ENCODE peak calls at places on chromosomes 1 and 21, in five cellular contexts. I is right atrium auricular region, G is AG04450, M is HFFc6, Z is HCT116. N is an unnamed sample.

GRCh38 chr21:42646836-42647235 is 6.6 kb upstream of the PDE9A start:
- DNase-seq in I (no peak), G (no peak), M (no peak), Z (no peak), N (no peak)

GRCh38 chr1:69290266-69290665 is 277.5 kb upstream of the LRRC7 start:
- DNase-seq in I (no peak), G (no peak), M (no peak), Z (no peak), N (no peak)

GRCh38 chr1:229381234-229381633 is 38.4 kb upstream of the CCSAP start:
- DNase-seq in I (no peak), G (no peak), M (no peak), Z (no peak), N (no peak)

GRCh38 chr1:34670982-34671381 is 83.9 kb upstream of the GJB5 start:
- DNase-seq in I (no peak), G (no peak), M (no peak), Z (no peak), N (no peak)

GRCh38 chr1:199010933-199011332 is 372.1 kb downstream of the PTPRC start:
- DNase-seq in I (no peak), G (peak), M (peak), Z (no peak), N (no peak)

GRCh38 chr1:38746966-38747600 is 112.5 kb downstream of the RRAGC start:
- DNase-seq in I (no peak), G (no peak), M (no peak), Z (no peak), N (no peak)

GRCh38 chr1:12477936-12478611 is 139.9 kb downstream of the DHRS3 start:
- DNase-seq in I (peak), G (peak), M (peak), Z (peak), N (peak)

GRCh38 chr1:181134543-181135461 is 46.3 kb downstream of the IER5 start:
- DNase-seq in I (no peak), G (peak), M (peak), Z (no peak), N (peak)

GRCh38 chr1:25067852-25068251 is 137.8 kb upstream of the RUNX3 start:
- DNase-seq in I (no peak), G (no peak), M (no peak), Z (no peak), N (no peak)

GRCh38 chr1:17276568-17276967 is 27.7 kb downstream of the PADI3 start:
- DNase-seq in I (no peak), G (no peak), M (peak), Z (no peak), N (peak)

GRCh38 chr1:203126866-203127671 is 457 bp upstream of the ADORA1 start:
- DNase-seq in I (peak), G (no peak), M (no peak), Z (no peak), N (no peak)

GRCh38 chr1:25641931-25642611 is 25.5 kb downstream of the MAN1C1 start:
- DNase-seq in I (no peak), G (peak), M (no peak), Z (no peak), N (no peak)

GRCh38 chr1:62084304-62084905 is 110.2 kb upstream of the L1TD1 start:
- DNase-seq in I (no peak), G (no peak), M (no peak), Z (no peak), N (no peak)

GRCh38 chr1:118998171-118998570 is 10.0 kb upstream of the TBX15 start:
- DNase-seq in I (no peak), G (no peak), M (no peak), Z (no peak), N (no peak)

GRCh38 chr1:45622267-45622890 is 1.5 kb downstream of the CCDC17 start:
- DNase-seq in I (no peak), G (no peak), M (no peak), Z (no peak), N (no peak)

GRCh38 chr1:171740356-171740863 is 1.5 kb downstream of the VAMP4 start:
- DNase-seq in I (no peak), G (no peak), M (no peak), Z (no peak), N (no peak)

GRCh38 chr1:232890340-232890953 is 60.0 kb upstream of the NTPCR start:
- DNase-seq in I (no peak), G (no peak), M (no peak), Z (no peak), N (no peak)

GRCh38 chr1:231584117-231584516 is 42.5 kb upstream of the DISC1 start:
- DNase-seq in I (no peak), G (no peak), M (peak), Z (peak), N (no peak)

DNA sequence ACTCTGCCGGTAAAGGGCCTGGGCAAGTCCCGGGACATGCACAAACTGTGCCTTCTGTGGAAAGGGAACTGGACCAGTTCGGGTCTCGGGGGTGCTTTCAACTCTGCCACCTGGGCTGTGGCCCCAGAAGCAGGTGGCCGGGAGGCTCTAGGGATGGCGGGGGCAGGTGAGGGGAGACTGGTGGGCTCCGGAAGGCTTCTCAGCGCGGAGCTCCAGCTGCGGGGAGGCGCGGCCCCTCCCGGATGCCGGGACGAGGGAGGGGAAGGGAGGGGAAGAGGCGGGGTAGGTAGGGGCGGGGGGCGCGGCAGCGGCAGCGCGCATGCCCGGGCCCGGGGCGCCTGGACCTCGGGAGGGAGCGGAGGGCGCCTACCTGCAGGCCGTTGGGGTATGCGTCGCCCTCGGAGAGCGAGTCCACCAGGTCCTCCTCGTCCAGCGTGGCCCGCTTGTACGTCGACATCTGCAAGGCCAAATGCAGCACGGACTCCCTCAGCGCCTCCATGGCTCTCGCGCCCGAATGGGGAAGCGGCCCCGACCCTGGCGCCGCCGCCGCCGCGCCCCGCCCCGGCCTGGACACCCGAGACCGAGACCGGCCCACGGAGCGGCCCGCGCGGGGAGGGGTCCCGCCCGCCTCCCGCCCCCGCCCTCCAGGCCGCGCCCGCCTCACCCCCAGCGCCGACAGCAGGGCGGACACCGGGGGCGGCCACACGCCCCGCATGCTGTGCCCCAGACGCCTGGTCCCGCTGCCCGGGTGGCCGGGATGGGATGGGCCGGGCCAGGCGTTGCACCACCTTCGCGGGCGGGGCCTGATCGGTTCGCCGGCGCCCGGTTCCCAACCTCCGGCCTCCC is at the start of gene ECE1:
- DNase-seq in I (no peak), G (no peak), M (no peak), Z (no peak), N (no peak)
- TF ChIP-seq CTCF in I (no peak), G (no peak), M (no peak), Z (no peak), N (no peak)

GRCh38 chr1:112735752-112736151 is 20.6 kb upstream of the PPM1J start:
- DNase-seq in I (no peak), G (peak), M (peak), Z (peak), N (peak)

GRCh38 chr1:112743174-112744018 is 28.3 kb upstream of the PPM1J start:
- DNase-seq in I (no peak), G (no peak), M (no peak), Z (no peak), N (no peak)

DNA sequence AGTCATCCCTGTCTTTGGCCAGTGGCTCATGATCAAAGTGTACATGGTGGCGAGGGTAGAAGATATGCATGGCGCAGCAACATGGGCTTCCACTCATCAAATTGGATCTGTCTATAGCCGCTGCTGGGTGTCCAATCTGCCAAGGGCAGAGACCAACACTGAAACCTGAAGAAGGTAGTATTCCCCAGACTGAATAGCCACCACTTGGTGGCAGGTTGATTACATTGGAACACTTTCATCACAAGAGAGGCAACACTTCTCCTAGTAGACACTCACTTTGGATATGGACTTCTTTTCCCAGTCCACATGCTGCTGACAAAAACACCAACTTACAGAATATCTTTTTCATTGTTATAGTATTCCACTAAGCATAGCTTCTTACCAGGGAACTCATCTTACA is 22.4 kb upstream of the PPM1J start:
- DNase-seq in I (no peak), G (no peak), M (no peak), Z (no peak), N (no peak)
- TF ChIP-seq CTCF in I (no peak), G (no peak), M (no peak), Z (peak), N (no peak)

GRCh38 chr1:234680331-234680904 is 70.4 kb upstream of the IRF2BP2 start:
- DNase-seq in I (no peak), G (no peak), M (no peak), Z (no peak), N (no peak)
- TF ChIP-seq CTCF in I (no peak), G (no peak), M (no peak), Z (no peak), N (no peak)

GRCh38 chr21:21003701-21004100 is 5.5 kb downstream of the NCAM2 start:
- DNase-seq in I (no peak), G (no peak), M (peak), Z (peak), N (no peak)
- TF ChIP-seq CTCF in I (no peak), G (peak), M (peak), Z (peak), N (peak)

DNA sequence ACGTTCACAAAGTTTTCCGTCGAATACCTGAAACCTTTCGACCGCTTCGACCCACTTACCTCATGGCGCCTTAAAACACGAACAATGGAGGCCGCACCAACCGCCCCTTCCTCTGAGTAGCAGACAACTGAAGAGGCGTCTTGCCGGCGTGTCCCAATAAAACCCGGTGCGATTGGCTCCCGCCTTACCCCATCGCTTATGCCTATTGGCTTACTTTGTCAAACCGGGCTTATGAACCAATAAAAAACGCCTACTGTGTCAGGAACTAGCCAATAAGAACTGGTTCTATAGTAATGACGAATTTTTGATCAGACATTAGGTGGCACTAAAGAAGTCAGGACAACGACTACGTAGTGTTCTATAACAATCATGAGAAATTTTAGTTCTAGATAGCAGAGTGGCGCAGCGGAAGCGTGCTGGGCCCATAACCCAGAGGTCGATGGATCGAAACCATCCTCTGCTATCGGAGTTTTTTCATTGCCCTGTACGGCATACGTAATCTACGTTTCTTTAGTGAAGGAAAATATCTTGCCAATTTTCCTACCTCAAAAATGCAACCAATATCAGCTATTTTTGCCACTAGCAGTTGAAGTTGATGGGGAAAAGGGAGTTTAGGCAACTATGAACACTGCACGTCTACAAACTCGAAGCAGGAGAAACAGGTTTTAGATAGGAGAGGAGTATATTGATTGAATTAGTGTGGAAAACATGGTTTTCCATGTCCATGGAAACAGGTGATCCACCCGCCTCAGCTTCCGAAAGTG is at the start of gene ILF2:
- DNase-seq in I (peak), G (peak), M (peak), Z (peak), N (peak)
- TF ChIP-seq CTCF in I (no peak), G (peak), M (peak), Z (no peak), N (peak)

DNA sequence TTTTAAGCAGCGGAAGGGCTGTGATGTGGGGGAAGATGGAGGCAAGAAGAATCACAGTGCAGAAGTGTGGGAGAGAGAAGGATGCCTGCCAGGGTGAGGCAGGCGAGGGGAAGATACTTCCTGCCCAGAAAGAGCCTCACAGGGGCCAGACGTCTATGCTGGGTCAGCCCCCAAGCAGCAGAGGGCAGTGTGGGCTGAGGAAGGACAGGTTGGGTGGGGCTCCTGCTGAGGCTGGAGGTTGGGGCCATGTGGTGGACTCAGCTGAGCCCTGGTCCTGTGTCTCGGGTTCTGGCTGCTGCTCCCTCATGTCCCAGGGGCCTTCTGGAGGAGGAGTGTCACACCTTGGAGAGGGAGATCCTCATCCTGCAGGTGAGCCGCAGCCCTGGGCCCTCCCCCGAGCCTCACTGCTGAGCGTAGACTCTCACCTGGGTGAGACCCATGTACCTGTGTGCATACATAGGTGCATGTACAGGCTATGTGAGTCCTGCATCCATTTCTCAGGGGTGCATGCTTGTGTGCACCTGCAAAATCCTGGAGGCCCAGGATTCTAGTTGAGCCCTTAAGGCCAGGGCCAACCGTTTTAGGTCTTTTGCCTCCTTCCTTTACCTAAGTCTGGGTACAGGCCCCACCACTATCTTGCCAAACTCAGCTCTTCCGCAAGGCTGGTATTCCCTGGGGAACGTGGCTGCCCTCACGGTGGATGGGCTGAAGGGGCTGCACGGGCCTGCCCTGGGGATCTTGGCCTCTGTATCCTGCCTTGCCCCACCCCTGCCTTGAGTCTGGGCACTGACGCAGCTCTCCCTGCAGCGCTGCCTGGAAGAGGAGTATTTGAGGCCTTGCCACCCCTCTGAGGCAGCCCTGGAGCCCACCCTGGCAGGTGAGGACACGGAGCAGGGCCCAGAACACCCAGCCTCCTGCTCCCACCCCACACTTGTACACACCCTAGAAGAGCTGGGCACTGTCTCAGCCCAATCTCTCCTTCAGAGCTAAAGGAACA is 3.7 kb downstream of the CCDC24 start:
- DNase-seq in I (no peak), G (no peak), M (no peak), Z (no peak), N (no peak)
- TF ChIP-seq CTCF in I (no peak), G (peak), M (peak), Z (peak), N (peak)

DNA sequence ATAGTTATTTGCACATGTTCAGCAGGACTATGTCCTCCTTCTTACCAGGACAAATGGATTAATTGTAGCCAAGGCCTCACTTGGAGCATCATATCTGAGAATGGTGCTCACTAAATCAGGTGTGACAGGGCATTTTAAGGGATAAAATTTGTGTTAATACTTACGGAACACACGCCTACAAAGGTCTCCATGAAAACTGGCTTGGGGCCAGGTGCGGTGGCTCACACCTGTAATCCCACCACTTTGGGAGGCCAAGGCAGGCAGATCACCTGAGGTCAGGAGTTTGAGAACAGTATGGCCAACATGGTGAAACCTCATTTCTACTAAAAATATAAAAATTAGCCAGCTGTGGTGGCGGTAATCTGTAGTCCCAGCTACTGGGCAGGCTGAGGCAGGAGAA is 75.1 kb upstream of the CAPZB start:
- DNase-seq in I (no peak), G (no peak), M (no peak), Z (no peak), N (no peak)
- TF ChIP-seq CTCF in I (no peak), G (no peak), M (no peak), Z (no peak), N (no peak)

GRCh38 chr1:3411806-3412205 is 42.7 kb upstream of the ARHGEF16 start:
- DNase-seq in I (no peak), G (no peak), M (no peak), Z (no peak), N (no peak)

GRCh38 chr1:3412376-3412775 is 42.1 kb upstream of the ARHGEF16 start:
- DNase-seq in I (no peak), G (no peak), M (no peak), Z (no peak), N (no peak)

GRCh38 chr1:3408751-3409266 is 45.7 kb upstream of the ARHGEF16 start:
- DNase-seq in I (no peak), G (no peak), M (no peak), Z (no peak), N (no peak)

GRCh38 chr1:3409737-3410434 is 44.6 kb upstream of the ARHGEF16 start:
- DNase-seq in I (peak), G (no peak), M (peak), Z (no peak), N (no peak)

DNA sequence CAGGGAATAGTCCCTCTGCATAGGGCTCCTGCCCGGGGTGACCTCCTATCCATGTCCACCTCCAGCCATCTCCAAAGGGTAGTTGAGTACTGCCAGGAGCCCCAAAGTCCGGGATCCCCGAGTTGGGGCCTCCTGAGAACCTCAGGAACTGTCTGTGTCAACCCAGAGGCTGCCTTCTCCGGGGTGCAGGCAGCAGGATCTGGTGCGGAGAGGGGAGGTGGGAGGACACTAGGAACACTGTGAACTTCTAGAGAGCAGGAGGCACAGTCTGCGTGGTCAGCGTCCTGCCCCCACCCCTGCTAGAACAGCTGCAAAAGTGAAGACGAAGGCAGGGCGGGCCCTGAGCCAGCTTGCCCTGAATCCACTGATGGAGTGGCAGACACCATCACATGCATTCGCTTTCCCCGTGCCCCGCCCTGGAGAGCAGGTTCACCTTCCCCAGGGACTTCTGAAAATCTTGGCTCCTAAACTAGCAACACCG is 44.0 kb upstream of the ARHGEF16 start:
- DNase-seq in I (no peak), G (no peak), M (no peak), Z (no peak), N (no peak)
- TF ChIP-seq CTCF in I (no peak), G (no peak), M (no peak), Z (no peak), N (no peak)